ENCODE peak calls at places on chromosomes 12 and 14, in six cellular contexts. One of them, this sample, is unnamed.

GRCh38 chr14:60723218-60724079 is 702 bp downstream of the SIX4 start:
- DNase-seq in GM10248: peak; percentile 51
- DNase-seq in fibroblast of pulmonary artery: peak; percentile 55
- DNase-seq in hepatocyte: peak; percentile 65
- DNase-seq in upper lobe of right lung: peak; percentile 75
- DNase-seq in type B pancreatic cell: peak; percentile 75
- DNase-seq in this sample: peak; percentile 52

GRCh38 chr12:4908694-4909396 is 860 bp upstream of the KCNA1 start:
- DNase-seq in GM10248: peak; percentile 58
- DNase-seq in fibroblast of pulmonary artery: no peak
- DNase-seq in hepatocyte: peak; percentile 36
- DNase-seq in upper lobe of right lung: no peak
- DNase-seq in type B pancreatic cell: peak; percentile 78
- DNase-seq in this sample: no peak

GRCh38 chr14:101912841-101913240 is 51.5 kb upstream of the DYNC1H1 start:
- DNase-seq in GM10248: no peak
- DNase-seq in fibroblast of pulmonary artery: no peak
- DNase-seq in hepatocyte: no peak
- DNase-seq in upper lobe of right lung: no peak
- DNase-seq in type B pancreatic cell: no peak
- DNase-seq in this sample: no peak

GRCh38 chr12:40331886-40332285 is 107.1 kb downstream of the LRRK2 start:
- DNase-seq in GM10248: no peak
- DNase-seq in fibroblast of pulmonary artery: no peak
- DNase-seq in hepatocyte: no peak
- DNase-seq in upper lobe of right lung: no peak
- DNase-seq in type B pancreatic cell: no peak
- DNase-seq in this sample: no peak

GRCh38 chr12:57632369-57632897 is 568 bp downstream of the B4GALNT1 start:
- DNase-seq in GM10248: peak; percentile 28
- DNase-seq in fibroblast of pulmonary artery: no peak
- DNase-seq in hepatocyte: peak; percentile 7
- DNase-seq in upper lobe of right lung: no peak
- DNase-seq in type B pancreatic cell: peak; percentile 71
- DNase-seq in this sample: peak; percentile 48

GRCh38 chr14:61601923-61602732 is 93.2 kb upstream of the HIF1A start:
- DNase-seq in GM10248: no peak
- DNase-seq in fibroblast of pulmonary artery: no peak
- DNase-seq in hepatocyte: no peak
- DNase-seq in upper lobe of right lung: no peak
- DNase-seq in type B pancreatic cell: no peak
- DNase-seq in this sample: no peak

GRCh38 chr12:103975368-103975767 is 9.7 kb downstream of the TDG start:
- DNase-seq in GM10248: no peak
- DNase-seq in fibroblast of pulmonary artery: no peak
- DNase-seq in hepatocyte: no peak
- DNase-seq in upper lobe of right lung: no peak
- DNase-seq in type B pancreatic cell: no peak
- DNase-seq in this sample: no peak

GRCh38 chr14:103279129-103280025 is 54.7 kb upstream of the EIF5 start:
- DNase-seq in GM10248: no peak
- DNase-seq in fibroblast of pulmonary artery: no peak
- DNase-seq in hepatocyte: no peak
- DNase-seq in upper lobe of right lung: no peak
- DNase-seq in type B pancreatic cell: no peak
- DNase-seq in this sample: no peak

GRCh38 chr12:113086249-113087164 is 30.0 kb downstream of the DTX1 start:
- DNase-seq in GM10248: no peak
- DNase-seq in fibroblast of pulmonary artery: no peak
- DNase-seq in hepatocyte: no peak
- DNase-seq in upper lobe of right lung: no peak
- DNase-seq in type B pancreatic cell: no peak
- DNase-seq in this sample: peak; percentile 19

GRCh38 chr12:77228376-77228775 is 163.0 kb upstream of the E2F7 start:
- DNase-seq in GM10248: no peak
- DNase-seq in fibroblast of pulmonary artery: no peak
- DNase-seq in hepatocyte: no peak
- DNase-seq in upper lobe of right lung: no peak
- DNase-seq in type B pancreatic cell: no peak
- DNase-seq in this sample: no peak

GRCh38 chr12:120474092-120474960 is 4.8 kb upstream of the SRSF9 start:
- DNase-seq in GM10248: no peak
- DNase-seq in fibroblast of pulmonary artery: peak; percentile 65
- DNase-seq in hepatocyte: peak; percentile 56
- DNase-seq in upper lobe of right lung: no peak
- DNase-seq in type B pancreatic cell: no peak
- DNase-seq in this sample: peak; percentile 84

GRCh38 chr12:29241821-29242591 is 92.9 kb downstream of the FAR2 start:
- DNase-seq in GM10248: peak; percentile 26
- DNase-seq in fibroblast of pulmonary artery: peak; percentile 86
- DNase-seq in hepatocyte: peak; percentile 69
- DNase-seq in upper lobe of right lung: no peak
- DNase-seq in type B pancreatic cell: no peak
- DNase-seq in this sample: peak; percentile 52

GRCh38 chr14:90658541-90658967 is 157.7 kb downstream of the TTC7B start:
- DNase-seq in GM10248: peak; percentile 39
- DNase-seq in fibroblast of pulmonary artery: peak; percentile 53
- DNase-seq in hepatocyte: no peak
- DNase-seq in upper lobe of right lung: no peak
- DNase-seq in type B pancreatic cell: no peak
- DNase-seq in this sample: no peak

GRCh38 chr14:89858084-89858483 is 96.4 kb downstream of the EFCAB11 start:
- DNase-seq in GM10248: no peak
- DNase-seq in fibroblast of pulmonary artery: no peak
- DNase-seq in hepatocyte: peak; percentile 42
- DNase-seq in upper lobe of right lung: no peak
- DNase-seq in type B pancreatic cell: no peak
- DNase-seq in this sample: no peak

GRCh38 chr12:120925740-120926563 is 21.8 kb upstream of the SPPL3 start:
- DNase-seq in GM10248: no peak
- DNase-seq in fibroblast of pulmonary artery: no peak
- DNase-seq in hepatocyte: no peak
- DNase-seq in upper lobe of right lung: no peak
- DNase-seq in type B pancreatic cell: no peak
- DNase-seq in this sample: peak; percentile 11

GRCh38 chr12:48988030-48988649 is 10.0 kb downstream of the WNT1 start:
- DNase-seq in GM10248: peak; percentile 80
- DNase-seq in fibroblast of pulmonary artery: peak; percentile 59
- DNase-seq in hepatocyte: peak; percentile 73
- DNase-seq in upper lobe of right lung: peak; percentile 80
- DNase-seq in type B pancreatic cell: no peak
- DNase-seq in this sample: peak; percentile 62

GRCh38 chr14:78959674-78960264 is 789.6 kb downstream of the NRXN3 start:
- DNase-seq in GM10248: peak; percentile 53
- DNase-seq in fibroblast of pulmonary artery: peak; percentile 85
- DNase-seq in hepatocyte: peak; percentile 87
- DNase-seq in upper lobe of right lung: peak; percentile 65
- DNase-seq in type B pancreatic cell: peak; percentile 72
- DNase-seq in this sample: peak; percentile 67

GRCh38 chr14:23119362-23120327 is 590 bp upstream of the CEBPE start:
- DNase-seq in GM10248: peak; percentile 53
- DNase-seq in fibroblast of pulmonary artery: no peak
- DNase-seq in hepatocyte: no peak
- DNase-seq in upper lobe of right lung: no peak
- DNase-seq in type B pancreatic cell: no peak
- DNase-seq in this sample: no peak

GRCh38 chr12:79689477-79690155 is 1.1 kb downstream of the PAWR start:
- DNase-seq in GM10248: peak; percentile 54
- DNase-seq in fibroblast of pulmonary artery: peak; percentile 63
- DNase-seq in hepatocyte: peak; percentile 65
- DNase-seq in upper lobe of right lung: peak; percentile 76
- DNase-seq in type B pancreatic cell: peak; percentile 72
- DNase-seq in this sample: peak; percentile 43

GRCh38 chr12:112942572-112942971 is 4.3 kb downstream of the OAS3 start:
- DNase-seq in GM10248: no peak
- DNase-seq in fibroblast of pulmonary artery: no peak
- DNase-seq in hepatocyte: no peak
- DNase-seq in upper lobe of right lung: no peak
- DNase-seq in type B pancreatic cell: no peak
- DNase-seq in this sample: no peak

GRCh38 chr12:124930576-124930975 is 16.1 kb upstream of the UBC start:
- DNase-seq in GM10248: no peak
- DNase-seq in fibroblast of pulmonary artery: no peak
- DNase-seq in hepatocyte: no peak
- DNase-seq in upper lobe of right lung: no peak
- DNase-seq in type B pancreatic cell: no peak
- DNase-seq in this sample: no peak

GRCh38 chr12:103560604-103561101 is 26.4 kb upstream of the STAB2 start:
- DNase-seq in GM10248: no peak
- DNase-seq in fibroblast of pulmonary artery: peak; percentile 88
- DNase-seq in hepatocyte: peak; percentile 73
- DNase-seq in upper lobe of right lung: no peak
- DNase-seq in type B pancreatic cell: no peak
- DNase-seq in this sample: peak; percentile 55

GRCh38 chr12:2633176-2633824 is 161.5 kb upstream of the FKBP4 start:
- DNase-seq in GM10248: no peak
- DNase-seq in fibroblast of pulmonary artery: no peak
- DNase-seq in hepatocyte: no peak
- DNase-seq in upper lobe of right lung: peak; percentile 49
- DNase-seq in type B pancreatic cell: no peak
- DNase-seq in this sample: no peak

DNA sequence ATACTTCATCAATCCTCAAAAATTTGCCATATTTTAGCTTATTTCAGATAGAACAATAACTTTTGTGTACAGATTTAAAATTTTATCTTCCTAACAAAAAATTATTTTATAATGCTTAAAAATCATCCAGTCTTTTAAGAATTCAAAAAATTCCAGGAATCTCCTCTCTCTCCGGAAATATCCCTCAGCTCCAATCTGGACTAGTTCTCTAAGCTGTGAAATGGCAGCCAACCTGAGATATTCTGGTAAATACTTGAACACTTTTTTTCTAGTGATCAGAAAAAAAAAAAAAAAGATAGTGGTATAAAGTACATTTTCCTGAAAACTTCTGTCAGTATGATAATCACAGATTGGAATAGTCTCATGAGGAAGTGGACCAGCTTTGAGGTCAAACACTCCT is 57.6 kb downstream of the SSPN start:
- DNase-seq in GM10248: no peak
- DNase-seq in fibroblast of pulmonary artery: no peak
- DNase-seq in hepatocyte: no peak
- DNase-seq in upper lobe of right lung: no peak
- DNase-seq in type B pancreatic cell: no peak
- DNase-seq in this sample: no peak
- TF ChIP-seq CTCF in GM10248: no peak
- TF ChIP-seq CTCF in fibroblast of pulmonary artery: no peak
- TF ChIP-seq CTCF in hepatocyte: no peak
- TF ChIP-seq CTCF in upper lobe of right lung: no peak
- TF ChIP-seq CTCF in type B pancreatic cell: no peak
- TF ChIP-seq CTCF in this sample: no peak

GRCh38 chr12:662541-663292 is 528 bp downstream of the NINJ2 start:
- DNase-seq in GM10248: no peak
- DNase-seq in fibroblast of pulmonary artery: peak; percentile 43
- DNase-seq in hepatocyte: no peak
- DNase-seq in upper lobe of right lung: no peak
- DNase-seq in type B pancreatic cell: no peak
- DNase-seq in this sample: no peak
- TF ChIP-seq CTCF in GM10248: no peak
- TF ChIP-seq CTCF in fibroblast of pulmonary artery: no peak
- TF ChIP-seq CTCF in hepatocyte: no peak
- TF ChIP-seq CTCF in upper lobe of right lung: no peak
- TF ChIP-seq CTCF in type B pancreatic cell: no peak
- TF ChIP-seq CTCF in this sample: no peak

GRCh38 chr12:131836714-131837397 is 8.7 kb downstream of the MMP17 start:
- DNase-seq in GM10248: no peak
- DNase-seq in fibroblast of pulmonary artery: no peak
- DNase-seq in hepatocyte: peak; percentile 3
- DNase-seq in upper lobe of right lung: no peak
- DNase-seq in type B pancreatic cell: no peak
- DNase-seq in this sample: no peak

GRCh38 chr12:131834798-131835615 is 6.8 kb downstream of the MMP17 start:
- DNase-seq in GM10248: no peak
- DNase-seq in fibroblast of pulmonary artery: no peak
- DNase-seq in hepatocyte: peak; percentile 9
- DNase-seq in upper lobe of right lung: no peak
- DNase-seq in type B pancreatic cell: no peak
- DNase-seq in this sample: no peak

GRCh38 chr12:131833896-131834641 is 5.9 kb downstream of the MMP17 start:
- DNase-seq in GM10248: no peak
- DNase-seq in fibroblast of pulmonary artery: peak; percentile 39
- DNase-seq in hepatocyte: peak; percentile 10
- DNase-seq in upper lobe of right lung: no peak
- DNase-seq in type B pancreatic cell: no peak
- DNase-seq in this sample: no peak

GRCh38 chr12:131835616-131836171 is 7.5 kb downstream of the MMP17 start:
- DNase-seq in GM10248: no peak
- DNase-seq in fibroblast of pulmonary artery: no peak
- DNase-seq in hepatocyte: peak; percentile 3
- DNase-seq in upper lobe of right lung: no peak
- DNase-seq in type B pancreatic cell: no peak
- DNase-seq in this sample: no peak

DNA sequence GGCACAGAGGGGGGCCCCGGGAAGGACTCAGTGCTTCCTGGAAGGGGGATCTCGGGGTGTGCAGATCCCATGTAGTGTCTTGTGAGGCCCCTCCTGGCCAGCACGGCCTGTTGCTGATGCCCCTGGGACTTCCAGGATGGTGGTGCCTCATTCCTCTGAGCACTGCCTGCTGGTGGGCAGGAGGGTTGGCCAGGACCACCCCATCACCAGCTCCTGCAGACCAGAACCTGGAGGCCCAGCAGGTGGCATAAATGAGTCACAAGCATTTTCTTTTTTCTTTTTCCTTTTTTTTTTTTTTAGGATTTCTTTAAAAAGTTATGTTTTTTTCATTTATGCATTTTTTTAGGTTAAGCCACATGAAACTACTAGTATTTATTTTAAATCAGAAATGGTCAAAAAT is 8.0 kb downstream of the MMP17 start:
- DNase-seq in GM10248: no peak
- DNase-seq in fibroblast of pulmonary artery: no peak
- DNase-seq in hepatocyte: peak; percentile 18
- DNase-seq in upper lobe of right lung: no peak
- DNase-seq in type B pancreatic cell: no peak
- DNase-seq in this sample: no peak
- TF ChIP-seq CTCF in GM10248: peak; percentile 45
- TF ChIP-seq CTCF in fibroblast of pulmonary artery: peak; percentile 44
- TF ChIP-seq CTCF in hepatocyte: peak; percentile 58
- TF ChIP-seq CTCF in upper lobe of right lung: peak; percentile 29
- TF ChIP-seq CTCF in type B pancreatic cell: peak; percentile 62
- TF ChIP-seq CTCF in this sample: peak; percentile 60

DNA sequence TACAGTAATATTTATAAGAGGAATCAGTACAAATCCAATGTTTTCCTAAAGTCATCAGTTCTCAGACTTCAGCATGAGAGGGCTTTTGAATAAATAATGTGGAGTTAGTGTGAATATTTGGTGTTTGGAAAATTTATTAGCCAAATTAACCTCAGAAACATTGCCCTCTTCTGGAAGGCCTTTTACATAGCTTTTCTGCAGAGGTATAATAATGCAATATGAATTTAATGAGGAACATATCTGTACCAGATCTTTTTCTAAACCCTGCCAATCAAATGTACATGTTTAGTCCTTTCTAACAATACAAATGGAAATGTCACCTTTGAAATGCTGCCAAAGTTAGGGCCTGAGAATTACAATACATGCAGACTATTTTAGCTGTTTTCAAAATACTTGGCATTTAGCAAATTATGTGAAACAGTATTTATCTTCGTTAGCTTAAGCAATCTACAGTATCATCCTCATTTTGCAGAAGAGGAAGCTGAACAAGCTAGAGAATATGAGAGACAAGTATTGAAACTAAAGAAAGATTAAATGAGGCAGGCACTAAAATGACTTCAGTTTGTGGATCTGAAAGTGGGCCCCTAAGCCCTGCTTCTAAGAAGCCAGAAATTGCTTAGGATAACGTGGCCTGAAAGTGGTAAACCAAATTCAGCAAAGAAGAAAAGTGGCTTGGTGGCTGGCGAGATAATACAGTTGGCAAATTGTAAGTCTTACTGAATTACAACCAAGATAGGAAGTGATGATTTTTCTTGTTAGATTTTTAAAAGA is 60.4 kb upstream of the MANSC4 start:
- DNase-seq in GM10248: no peak
- DNase-seq in fibroblast of pulmonary artery: no peak
- DNase-seq in hepatocyte: no peak
- DNase-seq in upper lobe of right lung: no peak
- DNase-seq in type B pancreatic cell: no peak
- DNase-seq in this sample: no peak
- TF ChIP-seq CTCF in GM10248: no peak
- TF ChIP-seq CTCF in fibroblast of pulmonary artery: peak; percentile 59
- TF ChIP-seq CTCF in hepatocyte: peak; percentile 30
- TF ChIP-seq CTCF in upper lobe of right lung: peak; percentile 19
- TF ChIP-seq CTCF in type B pancreatic cell: no peak
- TF ChIP-seq CTCF in this sample: no peak